ENCODE peak calls at places on chromosomes 7 and 10, in nine cellular contexts. S is tibial artery; T is Karpas-422; C is heart left ventricle; D is fibroblast of pulmonary artery; M is mesendoderm; Y is lower lobe of right lung; B is CD8-positive, alpha-beta memory T cell; L is H7. X is an unnamed sample.

GRCh38 chr10:126463306-126463705 is 75.0 kb upstream of the ADAM12 start:
- DNase-seq in D (no peak), B (no peak), S (no peak), Y (no peak), M (no peak), L (no peak), T (no peak), C (no peak), X (no peak)

GRCh38 chr7:1263391-1263951 is 30.8 kb downstream of the UNCX start:
- DNase-seq in L (no peak), M (no peak), T (no peak), D (no peak), S (no peak), Y (peak), C (no peak), B (no peak), X (no peak)

GRCh38 chr10:100829103-100829870 is 83.5 kb upstream of the SLF2 start:
- DNase-seq in B (no peak), Y (no peak), T (no peak), C (no peak), S (no peak), L (peak), D (no peak), M (peak), X (no peak)

GRCh38 chr10:113138937-113139585 is 189.0 kb downstream of the TCF7L2 start:
- DNase-seq in T (no peak), D (no peak), Y (no peak), M (no peak), S (no peak), C (no peak), B (no peak), L (no peak), X (no peak)

GRCh38 chr7:128103498-128104108 is 72.4 kb upstream of the LRRC4 start:
- DNase-seq in B (no peak), Y (peak), L (peak), C (peak), M (no peak), T (peak), D (peak), S (no peak), X (no peak)

GRCh38 chr7:101243786-101244384 is 996 bp downstream of the FIS1 start:
- DNase-seq in L (peak), S (no peak), D (peak), B (no peak), Y (no peak), C (peak), T (no peak), M (no peak), X (no peak)

GRCh38 chr10:130109796-130110235 is 814 bp downstream of the C10orf143 start:
- DNase-seq in S (peak), Y (no peak), B (peak), L (peak), T (peak), D (peak), C (no peak), M (peak), X (peak)

GRCh38 chr7:5687936-5688673 is 93.4 kb downstream of the RNF216 start:
- DNase-seq in T (no peak), D (no peak), C (no peak), L (no peak), M (no peak), B (peak), Y (no peak), S (no peak), X (no peak)

GRCh38 chr7:1823376-1824150 is 153.5 kb downstream of the ELFN1 start:
- DNase-seq in C (no peak), S (peak), L (peak), M (no peak), B (no peak), T (no peak), Y (peak), D (no peak), X (no peak)

GRCh38 chr7:2477447-2478386 is 1.5 kb upstream of the GRIFIN start:
- DNase-seq in T (peak), S (no peak), C (peak), Y (peak), L (peak), D (peak), B (peak), M (peak), X (no peak)

GRCh38 chr10:89916481-89916880 is 215.1 kb downstream of the KIF20B start:
- DNase-seq in S (no peak), C (no peak), B (no peak), T (no peak), D (no peak), L (no peak), M (no peak), Y (no peak), X (no peak)

GRCh38 chr7:122013070-122013469 is 131.0 kb downstream of the AASS start:
- DNase-seq in M (no peak), S (no peak), C (no peak), D (no peak), B (no peak), Y (no peak), T (no peak), L (no peak), X (peak)

GRCh38 chr7:127874951-127875608 is 156.2 kb downstream of the LRRC4 start:
- DNase-seq in Y (no peak), C (no peak), B (no peak), D (no peak), M (no peak), T (no peak), L (no peak), S (no peak), X (no peak)

GRCh38 chr10:75208177-75208576 is 2.4 kb upstream of the VDAC2 start:
- DNase-seq in S (no peak), M (peak), D (peak), Y (no peak), B (no peak), L (no peak), T (no peak), C (no peak), X (no peak)

GRCh38 chr10:133336131-133337078 is at the start of gene CALY:
- DNase-seq in D (no peak), C (no peak), L (peak), M (peak), B (peak), Y (peak), S (no peak), T (no peak), X (peak)

GRCh38 chr10:22712959-22713852 is 1.2 kb downstream of the PIP4K2A start:
- DNase-seq in S (no peak), D (peak), T (no peak), C (peak), B (peak), M (peak), Y (peak), L (peak), X (no peak)

GRCh38 chr10:102409604-102410426 is 8.8 kb downstream of the PSD start:
- DNase-seq in T (no peak), C (no peak), M (no peak), Y (no peak), L (peak), D (no peak), B (no peak), S (no peak), X (no peak)

GRCh38 chr10:96339956-96340904 is 18.6 kb downstream of the OPALIN start:
- DNase-seq in S (no peak), Y (peak), M (peak), C (no peak), B (peak), D (peak), L (peak), T (peak), X (peak)

GRCh38 chr10:115963848-115964247 is 309.2 kb downstream of the GFRA1 start:
- DNase-seq in C (no peak), S (no peak), Y (no peak), M (peak), L (peak), D (no peak), T (no peak), B (no peak), X (peak)

GRCh38 chr10:78830062-78830974 is 238.4 kb upstream of the ZMIZ1 start:
- DNase-seq in L (no peak), D (no peak), B (no peak), T (no peak), Y (no peak), C (no peak), S (no peak), M (no peak), X (no peak)

GRCh38 chr10:67666416-67667043 is 29.5 kb downstream of the CTNNA3 start:
- DNase-seq in L (peak), D (peak), M (peak), B (peak), T (peak), C (no peak), S (no peak), Y (no peak), X (peak)

GRCh38 chr7:149773446-149774236 is at the start of gene ZNF467:
- DNase-seq in L (peak), S (peak), B (peak), D (peak), M (peak), T (no peak), Y (peak), C (peak), X (no peak)

GRCh38 chr7:150977382-150978135 is 562 bp downstream of the KCNH2 start:
- DNase-seq in S (no peak), C (peak), D (no peak), M (no peak), T (no peak), B (no peak), L (peak), Y (no peak), X (no peak)

GRCh38 chr7:139588632-139589031 is 65.1 kb downstream of the CLEC2L start:
- DNase-seq in L (peak), B (no peak), M (peak), T (no peak), D (peak), Y (no peak), S (no peak), C (no peak), X (no peak)

GRCh38 chr10:124830445-124830844 is 28.8 kb downstream of the ABRAXAS2 start:
- DNase-seq in T (no peak), Y (no peak), B (no peak), M (no peak), C (no peak), D (no peak), S (no peak), L (no peak), X (no peak)

GRCh38 chr10:131839351-131839750 is 61.5 kb upstream of the PPP2R2D start:
- DNase-seq in B (no peak), D (no peak), M (no peak), C (peak), T (no peak), L (no peak), S (peak), Y (peak), X (no peak)

GRCh38 chr10:29535012-29535777 is 99.6 kb downstream of the SVIL start:
- DNase-seq in C (peak), Y (peak), L (peak), M (peak), T (no peak), S (no peak), D (peak), B (no peak), X (no peak)

GRCh38 chr10:98408799-98409198 is 6.2 kb downstream of the PYROXD2 start:
- DNase-seq in C (no peak), L (no peak), T (no peak), S (no peak), M (no peak), D (no peak), B (no peak), Y (no peak), X (no peak)

GRCh38 chr7:129343099-129343700 is 91.0 kb upstream of the STRIP2 start:
- DNase-seq in C (no peak), Y (no peak), S (no peak), D (peak), M (peak), L (peak), T (peak), B (peak), X (peak)

GRCh38 chr10:42981358-42982236 is 95.3 kb upstream of the RET start:
- DNase-seq in C (peak), S (peak), Y (peak), D (no peak), L (peak), T (no peak), M (no peak), B (no peak), X (no peak)

GRCh38 chr10:114166053-114166452 is 8.0 kb downstream of the CCDC186 start:
- DNase-seq in S (no peak), M (peak), C (no peak), L (no peak), D (peak), T (no peak), Y (no peak), B (no peak), X (no peak)

GRCh38 chr10:112366992-112367391 is 6.9 kb upstream of the ACSL5 start:
- DNase-seq in B (no peak), S (no peak), T (no peak), C (no peak), Y (no peak), M (no peak), L (no peak), D (no peak), X (no peak)

GRCh38 chr10:119686465-119687191 is 35.4 kb downstream of the BAG3 start:
- DNase-seq in M (peak), D (peak), T (peak), C (peak), L (peak), B (peak), Y (peak), S (peak), X (peak)
- H3K4me3 ChIP-seq in M (peak), D (peak), T (no peak), C (peak), L (peak), B (peak), Y (peak), S (peak), X (no peak)

DNA sequence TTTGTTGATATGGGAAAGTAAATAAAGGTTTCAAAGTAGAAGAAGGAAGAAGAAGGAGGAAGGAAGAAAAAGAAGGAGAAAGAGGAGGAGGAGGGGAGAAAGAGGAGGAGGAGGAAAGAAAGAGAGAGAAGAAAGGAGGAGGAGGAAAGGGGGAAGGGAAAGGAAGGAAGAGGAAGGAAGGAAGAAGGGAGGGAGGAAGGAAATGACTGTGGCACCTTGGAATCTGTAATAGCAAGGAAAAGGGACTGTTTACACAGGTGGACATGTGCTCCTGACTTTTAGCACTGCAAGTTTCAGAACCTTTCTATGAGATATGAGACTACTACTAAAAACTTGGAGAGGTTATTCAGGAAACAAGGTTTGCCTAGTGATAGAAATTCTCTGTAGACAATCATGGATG is 153.2 kb downstream of the BTAF1 start:
- DNase-seq in Y (no peak), S (no peak), T (no peak), C (no peak), L (no peak), D (no peak), M (no peak), B (no peak), X (no peak)
- H3K4me3 ChIP-seq in Y (no peak), S (no peak), T (no peak), C (no peak), L (no peak), D (no peak), M (no peak), B (no peak), X (no peak)

DNA sequence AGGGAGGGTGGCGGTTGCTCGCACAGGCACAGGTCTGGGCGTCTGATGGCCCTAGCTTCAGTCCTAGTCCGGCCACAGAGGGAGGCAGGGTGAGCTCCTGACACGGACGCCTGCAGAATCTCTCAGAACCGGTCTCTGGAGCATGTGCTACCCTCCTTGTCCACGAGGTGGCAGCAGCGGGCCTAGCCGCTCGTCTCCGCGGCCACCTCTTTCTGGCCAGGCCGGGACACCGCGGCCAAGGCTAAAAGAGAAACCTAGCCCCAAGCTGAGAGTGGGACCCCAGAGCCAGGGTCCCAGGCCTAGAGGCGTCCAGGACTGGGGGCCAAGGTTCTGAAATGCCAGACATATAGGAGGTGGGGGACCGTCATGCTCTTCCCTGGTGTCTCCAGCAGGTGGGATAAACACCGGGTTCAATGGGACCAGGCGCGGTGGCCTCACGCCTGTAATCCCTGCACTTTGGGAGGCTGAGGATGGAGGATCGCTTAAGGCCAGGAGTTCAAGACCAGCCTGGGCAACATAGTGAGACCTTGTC is 3.2 kb upstream of the LAT2 start:
- DNase-seq in M (peak), D (peak), L (peak), Y (peak), C (peak), B (peak), S (peak), T (peak), X (peak)
- H3K4me3 ChIP-seq in M (no peak), D (peak), L (no peak), Y (peak), C (peak), B (no peak), S (peak), T (no peak), X (peak)

GRCh38 chr10:117537436-117537903 is 5.1 kb upstream of the EMX2 start:
- DNase-seq in S (no peak), D (no peak), C (no peak), Y (no peak), B (no peak), M (peak), L (peak), T (peak), X (no peak)
- H3K4me3 ChIP-seq in S (peak), D (no peak), C (peak), Y (peak), B (no peak), M (no peak), L (peak), T (no peak), X (peak)

DNA sequence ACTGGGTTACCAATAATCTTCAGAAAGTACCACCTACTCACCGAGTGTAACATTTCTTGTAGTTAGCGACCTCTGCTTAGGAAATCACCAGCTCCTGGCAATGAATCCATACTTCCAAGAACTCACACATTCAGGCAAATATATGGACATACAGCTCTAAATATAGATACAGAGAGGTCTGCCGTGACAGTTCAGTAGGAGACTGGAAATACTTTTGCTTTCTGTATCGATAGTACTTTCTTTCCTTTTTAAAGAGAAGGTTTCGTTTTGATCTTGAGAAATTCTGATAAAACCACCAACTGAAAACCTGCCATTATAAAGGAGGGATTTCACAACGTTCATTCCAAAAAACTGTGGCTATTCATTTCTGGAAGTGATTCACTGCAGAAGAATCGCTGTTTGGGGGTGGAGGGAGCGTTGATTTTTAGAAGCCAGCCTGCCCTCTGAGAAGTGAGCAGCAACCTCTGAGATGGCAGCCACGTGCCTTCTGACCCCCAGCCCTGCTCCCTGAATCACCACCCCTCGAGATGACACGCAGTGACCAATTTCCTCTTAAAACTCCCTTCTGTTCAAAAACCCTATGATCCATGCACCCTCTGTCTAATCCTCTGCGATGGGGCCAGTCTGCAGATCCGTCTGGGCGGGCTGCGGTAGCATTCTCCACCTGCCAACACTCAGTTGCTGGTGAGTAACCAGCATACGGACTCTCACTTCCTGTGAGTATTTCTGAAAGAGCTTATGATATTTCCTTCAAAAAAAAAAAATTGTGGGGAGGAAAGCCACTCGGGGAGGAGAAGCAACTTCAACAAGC is 179.1 kb upstream of the KLF14 start:
- DNase-seq in L (no peak), C (peak), M (peak), T (peak), Y (peak), D (peak), S (peak), B (peak), X (peak)
- H3K4me3 ChIP-seq in L (no peak), C (peak), M (no peak), T (peak), Y (peak), D (peak), S (peak), B (peak), X (peak)

GRCh38 chr7:80916770-80917681 is 1.8 kb downstream of the SEMA3C start:
- DNase-seq in M (peak), S (no peak), D (peak), L (no peak), Y (no peak), B (no peak), C (no peak), T (no peak), X (no peak)

GRCh38 chr7:80918909-80919721 is at the start of gene SEMA3C:
- DNase-seq in L (peak), D (peak), B (no peak), S (peak), T (no peak), C (peak), Y (peak), M (peak), X (no peak)

GRCh38 chr7:80922254-80923049 is 3.6 kb upstream of the SEMA3C start:
- DNase-seq in B (no peak), L (no peak), Y (no peak), C (no peak), T (no peak), S (no peak), D (no peak), M (no peak), X (no peak)

GRCh38 chr7:80921130-80921529 is 2.3 kb upstream of the SEMA3C start:
- DNase-seq in D (peak), Y (no peak), C (no peak), L (no peak), M (no peak), S (no peak), T (no peak), B (no peak), X (no peak)

DNA sequence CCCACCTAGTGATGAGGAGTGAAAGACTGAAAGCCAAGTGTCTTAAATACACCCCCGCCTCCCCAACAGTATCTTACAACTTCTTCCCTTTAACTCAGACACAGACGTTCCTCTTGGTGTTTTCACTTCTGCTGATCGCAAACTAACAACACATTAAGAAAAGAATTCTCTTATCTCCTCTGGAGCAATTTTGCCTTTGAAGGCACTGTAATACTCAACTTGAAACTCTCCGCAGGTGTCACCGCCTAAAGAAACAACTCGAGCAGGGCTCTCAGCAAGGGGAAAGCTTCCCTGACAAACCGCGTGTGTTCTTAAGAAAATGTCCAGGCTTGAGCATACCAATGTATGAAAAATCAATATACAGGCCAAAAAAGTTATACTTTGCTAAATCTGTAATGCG is 445 bp downstream of the SEMA3C start:
- DNase-seq in D (no peak), T (no peak), Y (no peak), M (peak), C (no peak), S (no peak), L (no peak), B (no peak), X (no peak)
- H3K4me3 ChIP-seq in D (peak), T (no peak), Y (peak), M (peak), C (peak), S (peak), L (peak), B (no peak), X (no peak)